ENCODE peak calls at places on chromosome 1, in ten cellular contexts. J is MM.1S; B is stomach; D is HepG2; U is gastrocnemius medialis; R is keratinocyte; A is breast epithelium; X is CD8-positive, alpha-beta T cell; V is tibial artery; N is GM23248. I is an unnamed sample.

GRCh38 chr1:225480825-225481434 is 53.1 kb upstream of the LBR start:
- DNase-seq in J (peak), B (peak), D (peak), U (no peak), R (no peak), A (peak), X (no peak), V (peak), N (peak), I (peak)

GRCh38 chr1:157862114-157863070 is 20.8 kb upstream of the CD5L start:
- DNase-seq in J (peak), B (no peak), D (no peak), U (no peak), R (peak), A (no peak), X (no peak), V (no peak), N (no peak), I (no peak)

GRCh38 chr1:162635418-162635817 is 3.2 kb downstream of the DDR2 start:
- DNase-seq in J (no peak), B (no peak), D (peak), U (no peak), R (no peak), A (no peak), X (no peak), V (no peak), N (peak), I (no peak)

GRCh38 chr1:44512313-44512885 is 107.3 kb downstream of the RNF220 start:
- DNase-seq in J (no peak), B (peak), D (no peak), U (no peak), R (no peak), A (no peak), X (no peak), V (no peak), N (no peak), I (no peak)

GRCh38 chr1:150408800-150409199 is 44.9 kb downstream of the RPRD2 start:
- DNase-seq in J (no peak), B (no peak), D (no peak), U (no peak), R (no peak), A (no peak), X (no peak), V (no peak), N (no peak), I (no peak)

GRCh38 chr1:179351281-179351680 is 14.5 kb upstream of the AXDND1 start:
- DNase-seq in J (no peak), B (no peak), D (no peak), U (no peak), R (no peak), A (no peak), X (no peak), V (no peak), N (peak), I (no peak)

GRCh38 chr1:222466150-222466865 is 81.6 kb downstream of the HHIPL2 start:
- DNase-seq in J (no peak), B (no peak), D (peak), U (no peak), R (no peak), A (no peak), X (no peak), V (no peak), N (peak), I (no peak)

GRCh38 chr1:68449901-68450300 is at the start of gene RPE65:
- DNase-seq in J (no peak), B (no peak), D (no peak), U (no peak), R (no peak), A (no peak), X (no peak), V (no peak), N (no peak), I (no peak)

GRCh38 chr1:43835141-43836021 is 98.2 kb upstream of the ARTN start:
- DNase-seq in J (peak), B (no peak), D (no peak), U (no peak), R (no peak), A (no peak), X (no peak), V (peak), N (peak), I (no peak)

GRCh38 chr1:172906778-172907592 is 143.8 kb downstream of the TNFSF18 start:
- DNase-seq in J (peak), B (no peak), D (no peak), U (no peak), R (no peak), A (no peak), X (no peak), V (no peak), N (peak), I (no peak)

GRCh38 chr1:93979718-93980319 is 70.6 kb upstream of the GCLM start:
- DNase-seq in J (no peak), B (no peak), D (peak), U (no peak), R (no peak), A (no peak), X (no peak), V (no peak), N (peak), I (no peak)

GRCh38 chr1:88302843-88303486 is 381.1 kb upstream of the PKN2 start:
- DNase-seq in J (peak), B (no peak), D (peak), U (no peak), R (no peak), A (no peak), X (no peak), V (no peak), N (peak), I (peak)

GRCh38 chr1:47686731-47687617 is 249.1 kb downstream of the FOXD2 start:
- DNase-seq in J (no peak), B (peak), D (no peak), U (no peak), R (no peak), A (no peak), X (no peak), V (no peak), N (no peak), I (no peak)

GRCh38 chr1:55320891-55321290 is 105.7 kb upstream of the USP24 start:
- DNase-seq in J (no peak), B (no peak), D (no peak), U (no peak), R (no peak), A (no peak), X (no peak), V (no peak), N (no peak), I (no peak)

GRCh38 chr1:164619006-164619784 is 60.2 kb downstream of the PBX1 start:
- DNase-seq in J (peak), B (no peak), D (no peak), U (no peak), R (no peak), A (no peak), X (no peak), V (no peak), N (no peak), I (no peak)

GRCh38 chr1:84497631-84498278 is 8.4 kb upstream of the SPATA1 start:
- DNase-seq in J (no peak), B (no peak), D (no peak), U (no peak), R (no peak), A (no peak), X (no peak), V (no peak), N (no peak), I (no peak)

GRCh38 chr1:194268839-194269238 is 1082.4 kb upstream of the B3GALT2 start:
- DNase-seq in J (no peak), B (no peak), D (no peak), U (no peak), R (no peak), A (no peak), X (no peak), V (no peak), N (no peak), I (no peak)

GRCh38 chr1:162276493-162276892 is 100.2 kb downstream of the SPATA46 start:
- DNase-seq in J (peak), B (no peak), D (peak), U (no peak), R (no peak), A (no peak), X (no peak), V (no peak), N (peak), I (no peak)

GRCh38 chr1:155479205-155479604 is 83.4 kb downstream of the ASH1L start:
- DNase-seq in J (no peak), B (no peak), D (no peak), U (no peak), R (no peak), A (no peak), X (no peak), V (no peak), N (peak), I (no peak)

GRCh38 chr1:117809764-117810163 is 119.7 kb downstream of the GDAP2 start:
- DNase-seq in J (no peak), B (no peak), D (no peak), U (no peak), R (no peak), A (no peak), X (no peak), V (no peak), N (no peak), I (no peak)

GRCh38 chr1:244381887-244382565 is 69.7 kb downstream of the ADSS2 start:
- DNase-seq in J (no peak), B (no peak), D (no peak), U (no peak), R (no peak), A (no peak), X (no peak), V (no peak), N (peak), I (no peak)

GRCh38 chr1:58902830-58903229 is 119.0 kb upstream of the JUN start:
- DNase-seq in J (no peak), B (no peak), D (no peak), U (no peak), R (no peak), A (no peak), X (no peak), V (no peak), N (no peak), I (no peak)

GRCh38 chr1:58905628-58906256 is 121.9 kb upstream of the JUN start:
- DNase-seq in J (no peak), B (no peak), D (peak), U (no peak), R (no peak), A (no peak), X (no peak), V (no peak), N (no peak), I (no peak)

GRCh38 chr1:58904299-58905125 is 120.7 kb upstream of the JUN start:
- DNase-seq in J (no peak), B (no peak), D (no peak), U (no peak), R (no peak), A (no peak), X (no peak), V (no peak), N (no peak), I (no peak)

GRCh38 chr1:58905126-58905490 is 121.3 kb upstream of the JUN start:
- DNase-seq in J (peak), B (no peak), D (no peak), U (no peak), R (no peak), A (no peak), X (no peak), V (no peak), N (no peak), I (no peak)

DNA sequence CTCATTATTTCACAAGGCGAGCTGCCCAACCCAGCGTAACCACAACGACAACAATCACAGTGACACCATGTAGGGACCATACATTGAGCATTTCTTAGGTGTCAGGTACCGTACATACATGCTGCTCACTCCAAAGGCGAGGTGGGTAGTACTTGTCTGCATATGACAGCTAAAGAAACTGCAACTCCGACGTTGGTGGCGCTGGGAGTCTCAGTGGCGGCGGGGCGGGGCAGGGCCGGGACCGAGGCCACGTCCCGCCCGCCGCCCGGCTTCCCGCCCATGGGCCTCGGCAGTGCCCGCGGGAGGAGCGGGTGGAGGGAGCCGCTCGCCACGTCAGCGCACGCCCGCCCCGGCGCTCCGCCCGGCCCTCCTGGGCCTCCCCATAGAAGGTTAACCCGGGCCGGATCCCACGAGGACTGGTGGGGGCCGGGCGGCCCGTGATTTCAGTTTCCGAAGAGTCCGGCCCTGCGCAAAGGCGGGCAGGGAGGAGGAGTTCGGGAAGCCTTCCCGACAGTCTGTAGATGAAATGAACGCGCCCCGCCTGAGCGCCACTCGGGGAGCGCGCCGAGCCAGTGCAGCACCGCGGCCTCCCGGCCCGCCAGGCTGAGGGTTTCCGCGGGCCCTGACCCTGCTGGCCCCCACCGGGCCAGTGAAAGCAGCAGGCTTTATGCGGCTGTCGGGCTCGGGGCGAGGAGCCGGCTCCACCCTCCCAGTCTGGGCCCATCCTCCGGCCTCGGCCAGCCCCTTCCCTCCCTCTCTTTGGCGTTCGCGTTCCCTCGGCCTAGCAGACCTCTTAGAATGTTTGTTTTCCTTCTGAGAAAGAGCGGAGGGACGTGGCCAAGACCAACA is 119.8 kb upstream of the JUN start:
- DNase-seq in J (peak), B (peak), D (peak), U (peak), R (no peak), A (peak), X (peak), V (peak), N (peak), I (peak)
- H3K4me3 ChIP-seq in J (peak), B (peak), D (peak), U (peak), R (peak), A (peak), X (peak), V (peak), N (peak), I (peak)

DNA sequence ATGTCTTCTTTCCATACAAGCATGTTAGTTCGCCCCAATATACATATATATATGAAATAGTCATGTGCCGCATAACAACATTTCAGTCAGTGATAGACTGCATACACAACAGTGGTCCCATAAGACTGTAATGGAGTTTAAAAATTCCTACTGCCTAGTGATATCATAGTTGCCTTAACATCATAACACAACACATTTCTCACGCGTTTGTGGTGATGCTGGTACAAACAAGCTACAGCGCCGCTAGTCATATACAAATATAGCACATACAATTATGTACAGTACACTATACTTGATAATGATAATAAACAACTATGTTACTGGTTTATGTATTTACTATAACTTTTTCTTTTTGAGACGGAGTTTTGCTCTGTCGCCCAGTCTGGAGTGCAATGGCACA is 10.7 kb upstream of the SLAMF8 start:
- DNase-seq in J (no peak), B (no peak), D (no peak), U (no peak), R (no peak), A (no peak), X (no peak), V (no peak), N (no peak), I (no peak)
- H3K27ac ChIP-seq in J (no peak), B (no peak), D (no peak), U (no peak), R (no peak), A (no peak), X (no peak), V (no peak), N (no peak), I (no peak)

DNA sequence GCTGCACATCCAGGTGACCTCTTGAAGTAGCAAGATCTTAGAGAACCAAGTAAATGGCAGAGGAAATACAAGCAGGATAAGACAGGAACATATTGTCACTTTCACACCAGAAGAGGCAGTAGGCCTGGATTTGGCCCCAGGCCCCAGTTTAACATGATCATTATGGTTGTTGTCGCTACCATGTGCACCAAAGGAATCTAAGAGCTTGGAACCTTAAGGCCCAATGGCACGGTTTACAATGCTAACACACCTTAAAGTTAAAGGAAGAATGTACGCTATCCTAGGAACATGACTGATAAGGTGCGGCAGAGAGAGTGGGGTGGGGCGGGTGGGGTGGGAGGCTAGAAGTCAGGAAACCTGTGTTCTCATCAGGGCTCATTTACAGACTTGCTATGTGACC is 147.5 kb downstream of the ROR1 start:
- DNase-seq in J (no peak), B (peak), D (no peak), U (no peak), R (no peak), A (no peak), X (no peak), V (no peak), N (no peak), I (no peak)
- H3K4me3 ChIP-seq in J (no peak), B (no peak), D (no peak), U (no peak), R (no peak), A (no peak), X (no peak), V (no peak), N (no peak), I (no peak)

GRCh38 chr1:15007368-15007767 is 146.2 kb upstream of the TMEM51 start:
- DNase-seq in J (no peak), B (no peak), D (no peak), U (no peak), R (no peak), A (no peak), X (no peak), V (no peak), N (no peak), I (no peak)
- H3K27ac ChIP-seq in J (no peak), B (peak), D (no peak), U (peak), R (no peak), A (peak), X (no peak), V (no peak), N (no peak), I (peak)

GRCh38 chr1:24411963-24412362 is 1.6 kb downstream of the STPG1 start:
- DNase-seq in J (no peak), B (no peak), D (no peak), U (no peak), R (no peak), A (no peak), X (no peak), V (no peak), N (peak), I (no peak)

GRCh38 chr1:24414884-24415333 is 693 bp upstream of the NIPAL3 start:
- DNase-seq in J (no peak), B (no peak), D (peak), U (no peak), R (no peak), A (no peak), X (no peak), V (no peak), N (peak), I (no peak)

GRCh38 chr1:24410750-24411149 is 2.8 kb downstream of the STPG1 start:
- DNase-seq in J (no peak), B (no peak), D (no peak), U (no peak), R (no peak), A (no peak), X (no peak), V (no peak), N (no peak), I (no peak)

GRCh38 chr1:24413350-24414163 is at the start of gene STPG1:
- DNase-seq in J (peak), B (peak), D (peak), U (peak), R (peak), A (peak), X (peak), V (peak), N (peak), I (peak)

DNA sequence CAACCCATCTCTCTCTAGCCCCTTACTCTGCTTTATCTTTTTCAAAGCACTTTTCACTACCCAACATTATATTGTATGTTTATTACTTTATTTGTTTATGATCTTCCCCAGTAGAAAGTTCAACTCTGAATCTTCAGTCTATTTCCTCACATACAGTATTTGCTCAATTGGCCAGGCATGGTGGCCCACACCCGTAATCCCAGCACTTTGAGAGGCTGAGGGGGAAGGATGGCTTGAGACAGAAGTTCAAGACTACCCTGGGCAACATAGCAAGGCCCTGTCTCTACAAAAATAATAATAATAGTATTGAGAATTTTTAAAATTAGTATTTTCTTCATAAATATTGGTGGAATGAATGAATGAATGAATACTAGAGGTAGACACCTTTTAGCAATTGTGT is 1.2 kb downstream of the STPG1 start:
- DNase-seq in J (no peak), B (no peak), D (no peak), U (no peak), R (no peak), A (no peak), X (no peak), V (no peak), N (peak), I (no peak)
- H3K4me3 ChIP-seq in J (peak), B (no peak), D (no peak), U (no peak), R (peak), A (no peak), X (no peak), V (no peak), N (peak), I (no peak)

GRCh38 chr1:8845104-8846097 is 28.0 kb upstream of the RERE start:
- DNase-seq in J (no peak), B (no peak), D (no peak), U (no peak), R (no peak), A (no peak), X (no peak), V (no peak), N (no peak), I (no peak)

GRCh38 chr1:8846263-8846662 is 28.8 kb upstream of the RERE start:
- DNase-seq in J (no peak), B (no peak), D (no peak), U (no peak), R (no peak), A (no peak), X (no peak), V (no peak), N (no peak), I (no peak)

GRCh38 chr1:8847990-8848389 is 30.5 kb downstream of the ENO1 start:
- DNase-seq in J (peak), B (peak), D (no peak), U (no peak), R (no peak), A (no peak), X (no peak), V (no peak), N (no peak), I (no peak)

GRCh38 chr1:8851060-8851459 is 27.4 kb downstream of the ENO1 start:
- DNase-seq in J (no peak), B (no peak), D (no peak), U (no peak), R (no peak), A (no peak), X (no peak), V (no peak), N (no peak), I (no peak)

DNA sequence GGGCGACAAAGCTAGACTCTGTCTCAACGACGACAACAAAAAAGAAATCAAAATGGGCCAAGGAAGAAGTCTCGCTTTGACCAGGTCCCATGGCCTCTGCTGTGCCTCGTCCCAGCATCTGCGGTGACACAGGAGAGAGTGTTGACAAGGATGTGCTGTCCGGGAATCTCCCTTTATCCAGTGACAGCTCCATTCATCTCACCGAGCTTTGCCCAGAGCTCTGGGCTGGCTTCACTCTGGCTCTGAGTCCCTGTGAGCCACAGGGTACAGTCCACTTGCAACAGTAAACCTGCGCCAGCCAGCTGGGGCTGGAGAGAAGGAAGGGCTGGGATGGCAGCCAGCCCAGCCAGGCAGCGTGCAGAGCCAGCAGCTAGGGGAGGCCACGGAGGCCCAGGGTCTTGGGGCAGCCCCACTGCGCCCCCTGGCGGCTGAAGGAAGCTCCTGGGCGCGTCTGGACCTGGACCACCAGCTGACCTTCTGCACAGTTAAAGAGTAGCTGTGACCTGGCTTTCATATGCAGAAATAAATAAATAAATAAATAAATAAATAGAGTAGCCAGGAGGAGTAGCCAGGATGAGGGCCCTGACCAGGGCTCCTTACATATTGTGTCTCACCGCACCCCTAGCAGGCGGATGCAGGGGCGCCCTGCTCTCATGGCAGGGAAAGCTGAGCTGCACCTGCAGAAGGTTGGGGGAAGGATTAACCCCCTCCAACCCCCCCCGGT is 29.7 kb downstream of the ENO1 start:
- DNase-seq in J (peak), B (peak), D (peak), U (peak), R (no peak), A (peak), X (peak), V (peak), N (peak), I (peak)
- H3K27ac ChIP-seq in J (no peak), B (peak), D (peak), U (peak), R (no peak), A (peak), X (no peak), V (peak), N (no peak), I (no peak)

I was measured in dorsolateral prefrontal cortex.